ENCODE peak calls at places on chromosomes 4 and X, in seven cellular contexts. P is T-helper 9 cell, H is T-helper 2 cell, M is bronchial epithelial cell, E is COR-L47, V is NCI-H2171 treated with DMSO at 0.1 percent for 48 hours, D is AG09309. K is an unnamed sample.

GRCh38 chr4:37389369-37389765 is 144.8 kb downstream of the NWD2 start:
- DNase-seq in P (no peak), H (no peak), M (no peak), E (no peak), V (no peak), D (no peak), K (no peak)

GRCh38 chrX:30657542-30658238 is 4.5 kb downstream of the GK start:
- DNase-seq in P (no peak), H (peak; percentile 53), M (peak; percentile 83), E (no peak), V (no peak), D (no peak), K (no peak)

GRCh38 chrX:9859711-9860555 is 73.7 kb downstream of the SHROOM2 start:
- DNase-seq in P (no peak), H (peak; percentile 66), M (peak; percentile 7), E (no peak), V (no peak), D (peak; percentile 46), K (no peak)

GRCh38 chr4:70591955-70592582 is at the start of gene AMBN:
- DNase-seq in P (no peak), H (no peak), M (no peak), E (peak; percentile 71), V (no peak), D (no peak), K (no peak)

GRCh38 chr4:54904953-54905352 is 220.4 kb downstream of the KDR start:
- DNase-seq in P (no peak), H (no peak), M (no peak), E (no peak), V (no peak), D (no peak), K (no peak)

GRCh38 chrX:107552976-107553375 is 75.3 kb upstream of the PRPS1 start:
- DNase-seq in P (no peak), H (no peak), M (no peak), E (no peak), V (no peak), D (no peak), K (no peak)

GRCh38 chr4:118969359-118969758 is 80.7 kb downstream of the SYNPO2 start:
- DNase-seq in P (no peak), H (no peak), M (peak; percentile 59), E (peak; percentile 33), V (no peak), D (no peak), K (no peak)

GRCh38 chrX:10447577-10448214 is 172.7 kb downstream of the MID1 start:
- DNase-seq in P (no peak), H (no peak), M (peak; percentile 18), E (no peak), V (no peak), D (peak; percentile 17), K (no peak)

GRCh38 chr4:75724066-75724866 is at the start of gene USO1:
- DNase-seq in P (peak; percentile 99), H (peak; percentile 99), M (peak; percentile 96), E (peak; percentile 98), V (peak; percentile 91), D (peak; percentile 95), K (peak; percentile 98)

GRCh38 chrX:109374276-109374960 is 107.5 kb downstream of the GUCY2F start:
- DNase-seq in P (no peak), H (no peak), M (peak; percentile 87), E (no peak), V (no peak), D (no peak), K (no peak)

GRCh38 chr4:7514789-7515188 is 80.1 kb upstream of the PSAPL1 start:
- DNase-seq in P (no peak), H (no peak), M (no peak), E (no peak), V (no peak), D (no peak), K (no peak)

GRCh38 chrX:103831342-103831802 is 685 bp downstream of the RAB9B start:
- DNase-seq in P (peak; percentile 37), H (peak; percentile 73), M (no peak), E (peak; percentile 56), V (no peak), D (no peak), K (no peak)

GRCh38 chrX:122818068-122818467 is 366.0 kb upstream of the GRIA3 start:
- DNase-seq in P (no peak), H (no peak), M (no peak), E (no peak), V (peak; percentile 1), D (no peak), K (no peak)

GRCh38 chrX:50707376-50707775 is 106.6 kb downstream of the SHROOM4 start:
- DNase-seq in P (no peak), H (no peak), M (peak; percentile 31), E (no peak), V (no peak), D (no peak), K (no peak)

GRCh38 chrX:72247206-72247944 is 8.5 kb upstream of the ERCC6L start:
- DNase-seq in P (no peak), H (no peak), M (no peak), E (peak; percentile 18), V (peak; percentile 75), D (no peak), K (no peak)

GRCh38 chr4:85527815-85528214 is 52.9 kb downstream of the ARHGAP24 start:
- DNase-seq in P (no peak), H (no peak), M (no peak), E (peak; percentile 40), V (no peak), D (no peak), K (no peak)

GRCh38 chr4:48635310-48635709 is 144.8 kb downstream of the FRYL start:
- DNase-seq in P (no peak), H (peak; percentile 26), M (peak; percentile 80), E (no peak), V (no peak), D (no peak), K (no peak)

GRCh38 chr4:123421942-123422781 is 25.6 kb downstream of the SPRY1 start:
- DNase-seq in P (no peak), H (peak; percentile 21), M (no peak), E (no peak), V (no peak), D (no peak), K (peak; percentile 11)

GRCh38 chr4:72448231-72448630 is 120.8 kb downstream of the ADAMTS3 start:
- DNase-seq in P (no peak), H (no peak), M (peak; percentile 63), E (no peak), V (no peak), D (no peak), K (no peak)

GRCh38 chr4:173167793-173168395 is 717 bp upstream of the GALNT7 start:
- DNase-seq in P (no peak), H (peak; percentile 32), M (peak; percentile 49), E (peak; percentile 43), V (peak; percentile 70), D (no peak), K (no peak)

GRCh38 chrX:104134583-104135261 is 22.1 kb downstream of the SLC25A53 start:
- DNase-seq in P (no peak), H (no peak), M (no peak), E (no peak), V (no peak), D (no peak), K (no peak)

GRCh38 chr4:59122626-59123025 is 2012.4 kb upstream of the IGFBP7 start:
- DNase-seq in P (no peak), H (no peak), M (no peak), E (no peak), V (peak; percentile 28), D (no peak), K (no peak)

GRCh38 chr4:139331185-139331584 is 28.9 kb upstream of the NDUFC1 start:
- DNase-seq in P (no peak), H (no peak), M (peak; percentile 59), E (no peak), V (no peak), D (no peak), K (no peak)

GRCh38 chr4:108940086-108941033 is 177.5 kb upstream of the ETNPPL start:
- DNase-seq in P (no peak), H (no peak), M (peak; percentile 49), E (no peak), V (no peak), D (no peak), K (no peak)

GRCh38 chr4:9893329-9894108 is 112.1 kb downstream of the DRD5 start:
- DNase-seq in P (no peak), H (no peak), M (no peak), E (no peak), V (no peak), D (no peak), K (no peak)

GRCh38 chr4:52635130-52635529 is 24.0 kb downstream of the USP46 start:
- DNase-seq in P (no peak), H (no peak), M (no peak), E (no peak), V (no peak), D (no peak), K (no peak)

GRCh38 chrX:22395372-22395771 is 122.7 kb downstream of the CBLL2 start:
- DNase-seq in P (no peak), H (no peak), M (peak; percentile 77), E (no peak), V (no peak), D (no peak), K (no peak)